ENCODE peak calls at places on chromosomes 1 and 21, in seven cellular contexts. U is GM10248; E is stomach; B is AG10803; J is astrocyte of the spinal cord; O is CD4-positive, alpha-beta T cell; Q is left lung. C is an unnamed sample.

GRCh38 chr1:15213333-15213732 is 33.7 kb upstream of the FHAD1 start:
- DNase-seq in U (no peak), E (peak; percentile 25), B (peak; percentile 38), J (peak; percentile 22), O (no peak), Q (no peak), C (no peak)

GRCh38 chr1:19877821-19878636 is 4.2 kb upstream of the OTUD3 start:
- DNase-seq in U (no peak), E (peak; percentile 32), B (peak; percentile 2), J (no peak), O (no peak), Q (no peak), C (no peak)

GRCh38 chr1:180157108-180157507 is 2.4 kb downstream of the QSOX1 start:
- DNase-seq in U (no peak), E (no peak), B (peak; percentile 54), J (peak; percentile 64), O (no peak), Q (no peak), C (no peak)

GRCh38 chr1:28666806-28667205 is 1.8 kb upstream of the GMEB1 start:
- DNase-seq in U (no peak), E (no peak), B (no peak), J (no peak), O (no peak), Q (no peak), C (no peak)

GRCh38 chr21:14120091-14120734 is 90.5 kb downstream of the LIPI start:
- DNase-seq in U (peak; percentile 42), E (peak; percentile 53), B (peak; percentile 12), J (no peak), O (no peak), Q (no peak), C (peak; percentile 22)

GRCh38 chr1:172275478-172275877 is 145.0 kb upstream of the C1orf105 start:
- DNase-seq in U (no peak), E (no peak), B (no peak), J (no peak), O (no peak), Q (no peak), C (no peak)

GRCh38 chr21:32666258-32666657 is 54.1 kb upstream of the CFAP298 start:
- DNase-seq in U (no peak), E (no peak), B (no peak), J (peak; percentile 2), O (no peak), Q (no peak), C (no peak)

GRCh38 chr1:109385417-109385816 is 12.3 kb downstream of the SORT1 start:
- DNase-seq in U (no peak), E (no peak), B (no peak), J (no peak), O (no peak), Q (no peak), C (no peak)

GRCh38 chr1:201022824-201023516 is 544 bp downstream of the KIF21B start:
- DNase-seq in U (no peak), E (no peak), B (no peak), J (no peak), O (peak; percentile 26), Q (no peak), C (no peak)

GRCh38 chr1:99766378-99766800 is at the start of gene FRRS1:
- DNase-seq in U (peak; percentile 81), E (peak; percentile 74), B (peak; percentile 53), J (peak; percentile 74), O (peak; percentile 15), Q (peak; percentile 73), C (peak; percentile 73)

GRCh38 chr1:90384152-90384650 is 332.9 kb downstream of the BARHL2 start:
- DNase-seq in U (no peak), E (no peak), B (no peak), J (no peak), O (no peak), Q (no peak), C (no peak)

GRCh38 chr1:63835075-63835633 is 61.3 kb downstream of the ROR1 start:
- DNase-seq in U (no peak), E (no peak), B (no peak), J (no peak), O (no peak), Q (no peak), C (no peak)

GRCh38 chr1:170910273-170910672 is 25.1 kb upstream of the MROH9 start:
- DNase-seq in U (no peak), E (no peak), B (peak; percentile 83), J (peak; percentile 31), O (no peak), Q (no peak), C (no peak)

GRCh38 chr1:61887921-61888564 is 145.8 kb downstream of the PATJ start:
- DNase-seq in U (no peak), E (no peak), B (no peak), J (peak; percentile 17), O (no peak), Q (no peak), C (no peak)

GRCh38 chr1:202241376-202242079 is 47.9 kb downstream of the LGR6 start:
- DNase-seq in U (no peak), E (peak; percentile 61), B (no peak), J (no peak), O (no peak), Q (no peak), C (no peak)

GRCh38 chr1:40903106-40903505 is 40.9 kb upstream of the CITED4 start:
- DNase-seq in U (no peak), E (no peak), B (no peak), J (no peak), O (no peak), Q (no peak), C (no peak)

GRCh38 chr1:162197615-162198497 is 128.4 kb downstream of the NOS1AP start:
- DNase-seq in U (no peak), E (no peak), B (no peak), J (no peak), O (no peak), Q (no peak), C (no peak)

GRCh38 chr1:94920061-94920460 is 6.8 kb downstream of the CNN3 start:
- DNase-seq in U (no peak), E (no peak), B (peak; percentile 40), J (no peak), O (no peak), Q (no peak), C (no peak)

GRCh38 chr1:22247527-22248218 is 104.8 kb upstream of the WNT4 start:
- DNase-seq in U (no peak), E (no peak), B (no peak), J (no peak), O (no peak), Q (no peak), C (no peak)

GRCh38 chr1:173870252-173871075 is 2.3 kb downstream of the ZBTB37 start:
- DNase-seq in U (peak; percentile 32), E (peak; percentile 54), B (no peak), J (no peak), O (peak; percentile 7), Q (no peak), C (peak; percentile 55)

DNA sequence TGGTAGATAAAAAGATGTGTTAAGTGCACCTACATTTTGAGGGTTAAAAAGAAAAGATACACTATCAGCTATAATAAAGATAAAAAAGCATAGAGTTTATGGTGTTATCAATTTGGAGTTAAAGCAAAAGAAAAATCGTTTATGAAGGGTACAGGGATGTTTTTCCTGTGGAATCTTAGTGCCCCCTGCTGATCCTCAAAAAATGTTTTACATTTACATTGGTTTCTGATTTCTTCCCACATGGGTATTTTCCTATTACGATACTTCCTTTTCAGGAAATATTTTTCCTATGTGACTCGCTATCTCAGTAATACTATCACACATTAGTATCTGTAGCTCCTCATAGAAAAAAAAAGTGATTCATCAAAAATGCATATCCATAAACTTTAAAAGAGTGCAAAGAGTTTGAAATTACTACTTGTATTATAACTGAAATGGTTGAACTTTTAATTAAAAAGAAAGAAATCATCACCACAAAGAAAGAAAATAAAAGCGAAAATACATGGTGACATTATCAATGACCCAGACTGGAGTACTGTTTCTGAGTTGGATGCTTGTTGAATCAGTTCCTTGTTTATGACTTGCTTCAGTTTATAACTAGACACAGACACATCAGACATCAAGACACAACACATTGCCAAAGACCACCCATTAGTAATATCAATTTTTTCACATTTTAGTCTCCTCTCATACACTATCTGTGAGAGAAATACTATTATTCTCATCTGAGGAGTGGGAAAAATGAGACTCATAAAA is 293.2 kb downstream of the MRPL39 start:
- DNase-seq in U (no peak), E (no peak), B (peak; percentile 50), J (peak; percentile 60), O (no peak), Q (no peak), C (no peak)
- TF ChIP-seq CTCF in U (peak; percentile 39), E (no peak), B (peak; percentile 66), J (peak; percentile 36), O (no peak), Q (peak; percentile 28), C (peak; percentile 43)

GRCh38 chr1:29679828-29680558 is 443.7 kb downstream of the PTPRU start:
- DNase-seq in U (no peak), E (no peak), B (no peak), J (no peak), O (no peak), Q (no peak), C (no peak)
- TF ChIP-seq CTCF in U (no peak), E (no peak), B (no peak), J (no peak), O (no peak), Q (no peak), C (no peak)

GRCh38 chr1:156138366-156138969 is 14.9 kb upstream of the SEMA4A start:
- DNase-seq in U (no peak), E (no peak), B (no peak), J (no peak), O (no peak), Q (no peak), C (no peak)

GRCh38 chr1:156134716-156135435 is 18.5 kb upstream of the SEMA4A start:
- DNase-seq in U (no peak), E (no peak), B (no peak), J (no peak), O (no peak), Q (no peak), C (no peak)

GRCh38 chr1:156140879-156141707 is 12.3 kb upstream of the SEMA4A start:
- DNase-seq in U (no peak), E (no peak), B (peak; percentile 64), J (no peak), O (no peak), Q (no peak), C (no peak)

GRCh38 chr1:156135930-156136871 is 17.2 kb upstream of the SEMA4A start:
- DNase-seq in U (no peak), E (no peak), B (no peak), J (no peak), O (no peak), Q (no peak), C (no peak)

DNA sequence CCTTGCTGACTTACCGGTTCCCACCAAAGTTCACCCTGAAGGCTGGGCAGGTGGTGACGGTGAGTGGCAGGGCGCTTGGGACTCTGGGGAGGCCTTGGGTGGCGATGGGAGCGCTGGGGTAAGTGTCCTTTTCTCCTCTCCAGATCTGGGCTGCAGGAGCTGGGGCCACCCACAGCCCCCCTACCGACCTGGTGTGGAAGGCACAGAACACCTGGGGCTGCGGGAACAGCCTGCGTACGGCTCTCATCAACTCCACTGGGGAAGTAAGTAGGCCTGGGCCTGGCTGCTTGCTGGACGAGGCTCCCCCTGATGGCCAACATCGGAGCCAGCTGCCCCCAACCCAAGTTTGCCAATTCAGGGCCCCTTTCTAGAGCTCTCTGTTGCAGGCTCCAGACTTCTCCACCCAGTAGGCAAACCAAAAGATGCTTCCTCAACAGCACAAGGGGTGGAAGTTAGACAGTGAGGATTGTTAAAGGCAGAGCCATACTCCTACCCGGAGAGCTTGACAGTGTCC is 16.4 kb upstream of the SEMA4A start:
- DNase-seq in U (no peak), E (no peak), B (no peak), J (no peak), O (no peak), Q (no peak), C (no peak)
- TF ChIP-seq CTCF in U (no peak), E (no peak), B (peak; percentile 17), J (peak; percentile 34), O (no peak), Q (no peak), C (peak; percentile 14)

GRCh38 chr21:30268608-30269197 is 14.0 kb downstream of the KRTAP24-1 start:
- DNase-seq in U (no peak), E (no peak), B (no peak), J (no peak), O (no peak), Q (no peak), C (no peak)
- TF ChIP-seq CTCF in U (no peak), E (no peak), B (no peak), J (peak; percentile 3), O (no peak), Q (no peak), C (no peak)